ENCODE peak calls at places on chromosomes 13 and 19, in four cellular contexts. B, Z, W and H are unnamed samples. For H3K4me1, the result is how much of the 10 kb centered on the place peaks cover.

GRCh38 chr19:55312621-55313117 is 12.5 kb downstream of the TMEM150B start:
- DNase-seq in B (no peak), Z (no peak), W (no peak), H (no peak)

GRCh38 chr13:94546071-94546839 is 49.7 kb downstream of the TGDS start:
- DNase-seq in B (no peak), Z (no peak), W (no peak), H (no peak)

GRCh38 chr13:112869202-112870061 is 99.6 kb upstream of the MCF2L start:
- DNase-seq in B (no peak), Z (no peak), W (no peak), H (no peak)

GRCh38 chr13:105665284-105665683 is 870.2 kb downstream of the EFNB2 start:
- DNase-seq in B (peak), Z (no peak), W (no peak), H (no peak)

GRCh38 chr13:102763745-102764144 is 9.8 kb downstream of the TEX30 start:
- DNase-seq in B (no peak), Z (no peak), W (no peak), H (no peak)

GRCh38 chr13:45441633-45442032 is 23.1 kb upstream of the COG3 start:
- DNase-seq in B (peak), Z (no peak), W (no peak), H (no peak)

GRCh38 chr19:16615788-16616187 is 12.2 kb downstream of the MED26 start:
- DNase-seq in B (no peak), Z (no peak), W (no peak), H (no peak)

GRCh38 chr13:109243311-109243951 is 543.0 kb downstream of the IRS2 start:
- DNase-seq in B (peak), Z (no peak), W (no peak), H (peak)

GRCh38 chr19:369256-369655 is 24.7 kb upstream of the MIER2 start:
- DNase-seq in B (no peak), Z (no peak), W (no peak), H (no peak)

GRCh38 chr19:4077800-4078683 is 11.3 kb upstream of the ZBTB7A start:
- DNase-seq in B (no peak), Z (peak), W (peak), H (peak)

GRCh38 chr19:39246951-39247669 is 1.5 kb downstream of the IFNL4 start:
- DNase-seq in B (peak), Z (no peak), W (peak), H (peak)

GRCh38 chr19:41872775-41873647 is 4.1 kb upstream of the CD79A start:
- DNase-seq in B (peak), Z (peak), W (peak), H (peak)

GRCh38 chr13:27079421-27079958 is 92.1 kb downstream of the USP12 start:
- DNase-seq in B (peak), Z (no peak), W (no peak), H (no peak)

GRCh38 chr13:89846890-89847585 is 1500.4 kb upstream of the MIR17HG start:
- DNase-seq in B (no peak), Z (no peak), W (no peak), H (no peak)

GRCh38 chr13:60386250-60386649 is 10.8 kb upstream of the TDRD3 start:
- DNase-seq in B (no peak), Z (no peak), W (no peak), H (no peak)

GRCh38 chr13:20190481-20191310 is 2.0 kb downstream of the GJB2 start:
- DNase-seq in B (peak), Z (no peak), W (no peak), H (no peak)

GRCh38 chr13:28854657-28855056 is 34.5 kb downstream of the MTUS2 start:
- DNase-seq in B (no peak), Z (no peak), W (no peak), H (peak)

GRCh38 chr13:107441279-107441678 is 774.1 kb downstream of the LIG4 start:
- DNase-seq in B (peak), Z (no peak), W (no peak), H (no peak)

GRCh38 chr13:94613051-94613450 is 11.4 kb downstream of the GPR180 start:
- DNase-seq in B (no peak), Z (no peak), W (no peak), H (no peak)

GRCh38 chr19:39771751-39772150 is 6.9 kb upstream of the LEUTX start:
- DNase-seq in B (no peak), Z (no peak), W (no peak), H (no peak)

GRCh38 chr19:2529473-2529918 is 53.6 kb downstream of the GADD45B start:
- DNase-seq in B (peak), Z (peak), W (no peak), H (no peak)

GRCh38 chr19:9427941-9428340 is 7.4 kb downstream of the ZNF266 start:
- DNase-seq in B (no peak), Z (no peak), W (no peak), H (no peak)

GRCh38 chr19:51887522-51888498 is at the start of gene ZNF577:
- DNase-seq in B (peak), Z (peak), W (peak), H (peak)

GRCh38 chr13:27334774-27335490 is 64.3 kb downstream of the RASL11A start:
- DNase-seq in B (peak), Z (no peak), W (no peak), H (no peak)

GRCh38 chr13:40806241-40806640 is 16.8 kb downstream of the SLC25A15 start:
- DNase-seq in B (no peak), Z (no peak), W (no peak), H (no peak)
- H3K4me3 ChIP-seq in B (no peak), Z (no peak), W (no peak), H (no peak)

GRCh38 chr19:58007285-58007684 is 4.7 kb upstream of the ZNF606 start:
- DNase-seq in B (no peak), Z (no peak), W (no peak), H (no peak)
- TF ChIP-seq CTCF in B (no peak), Z (no peak), W (no peak), H (no peak)

GRCh38 chr19:44756089-44756562 is 7.6 kb downstream of the BCL3 start:
- DNase-seq in B (peak), Z (no peak), W (no peak), H (peak)
- H3K4me1 ChIP-seq in B (half or more), Z (half or more), W (half or more), H (half or more)

GRCh38 chr13:83880275-83881027 is 1.8 kb downstream of the SLITRK1 start:
- DNase-seq in B (no peak), Z (no peak), W (no peak), H (no peak)
- H3K4me3 ChIP-seq in B (no peak), Z (no peak), W (no peak), H (no peak)